ENCODE peak calls at places on chromosomes 1 and 21, in four cellular contexts. K is upper lobe of right lung, A is body of pancreas, D is AG04450. B is an unnamed sample.

GRCh38 chr1:211703812-211704566 is 28.6 kb upstream of the NEK2 start:
- DNase-seq in D (no peak), A (peak), K (no peak), B (no peak)

GRCh38 chr21:34615487-34615814 is 538 bp upstream of the RCAN1 start:
- DNase-seq in K (no peak), D (no peak), A (no peak), B (no peak)

GRCh38 chr1:94329986-94330385 is 88.2 kb upstream of the ABCD3 start:
- DNase-seq in D (no peak), K (no peak), A (no peak), B (no peak)

GRCh38 chr1:88731475-88731874 is 47.4 kb downstream of the PKN2 start:
- DNase-seq in D (peak), A (peak), K (no peak), B (peak)

GRCh38 chr1:197774691-197775281 is 494 bp downstream of the DENND1B start:
- DNase-seq in D (no peak), K (peak), A (peak), B (no peak)

GRCh38 chr1:14142397-14143095 is 442.6 kb downstream of the PRDM2 start:
- DNase-seq in K (no peak), D (no peak), A (no peak), B (no peak)

GRCh38 chr1:55049914-55050278 is 10.5 kb downstream of the PCSK9 start:
- DNase-seq in A (no peak), D (no peak), K (no peak), B (no peak)

GRCh38 chr1:182262425-182262824 is 129.2 kb downstream of the GLUL start:
- DNase-seq in D (no peak), A (no peak), K (no peak), B (no peak)

GRCh38 chr1:98104285-98104684 is 183.5 kb upstream of the DPYD start:
- DNase-seq in D (peak), A (no peak), K (no peak), B (peak)

GRCh38 chr21:16492356-16492755 is 762.6 kb downstream of the USP25 start:
- DNase-seq in A (no peak), K (no peak), D (no peak), B (no peak)
- H3K4me3 ChIP-seq in A (no peak), K (no peak), D (no peak), B (no peak)

GRCh38 chr1:35932941-35933340 is 2.0 kb downstream of the AGO3 start:
- DNase-seq in D (no peak), K (no peak), A (no peak), B (no peak)

GRCh38 chr1:35932158-35932636 is 1.3 kb downstream of the AGO3 start:
- DNase-seq in K (no peak), D (no peak), A (no peak), B (no peak)

GRCh38 chr1:35929730-35930592 is 944 bp upstream of the AGO3 start:
- DNase-seq in A (peak), K (peak), D (no peak), B (no peak)

GRCh38 chr1:35931424-35932157 is 686 bp downstream of the AGO3 start:
- DNase-seq in K (peak), A (peak), D (no peak), B (no peak)

GRCh38 chr1:35930593-35931423 is at the start of gene AGO3:
- DNase-seq in K (peak), D (peak), A (peak), B (no peak)
- TF ChIP-seq CTCF in K (no peak), D (no peak), A (no peak), B (no peak)

DNA sequence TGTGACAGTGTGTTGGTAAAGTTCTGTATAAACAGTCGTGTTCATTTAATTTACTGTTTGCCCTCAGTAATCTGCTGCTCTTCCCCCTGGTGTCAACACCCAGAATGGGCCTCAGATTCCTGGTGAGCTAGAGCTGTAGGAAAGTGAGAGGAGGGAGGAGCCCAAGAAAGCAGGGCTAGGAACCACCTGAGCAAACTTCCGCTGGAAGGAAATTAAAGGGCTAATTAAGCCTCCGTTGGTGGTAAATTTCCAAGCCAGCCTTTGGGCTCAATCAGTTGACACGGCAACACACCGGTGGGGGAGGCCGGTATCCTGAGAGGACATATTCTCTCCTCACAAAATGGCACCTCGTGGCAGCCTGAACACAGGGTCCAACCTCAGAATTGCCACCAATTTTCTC is 32.9 kb downstream of the RAB3B start:
- DNase-seq in K (no peak), A (no peak), D (no peak), B (no peak)
- H3K4me3 ChIP-seq in K (no peak), A (no peak), D (no peak), B (no peak)

DNA sequence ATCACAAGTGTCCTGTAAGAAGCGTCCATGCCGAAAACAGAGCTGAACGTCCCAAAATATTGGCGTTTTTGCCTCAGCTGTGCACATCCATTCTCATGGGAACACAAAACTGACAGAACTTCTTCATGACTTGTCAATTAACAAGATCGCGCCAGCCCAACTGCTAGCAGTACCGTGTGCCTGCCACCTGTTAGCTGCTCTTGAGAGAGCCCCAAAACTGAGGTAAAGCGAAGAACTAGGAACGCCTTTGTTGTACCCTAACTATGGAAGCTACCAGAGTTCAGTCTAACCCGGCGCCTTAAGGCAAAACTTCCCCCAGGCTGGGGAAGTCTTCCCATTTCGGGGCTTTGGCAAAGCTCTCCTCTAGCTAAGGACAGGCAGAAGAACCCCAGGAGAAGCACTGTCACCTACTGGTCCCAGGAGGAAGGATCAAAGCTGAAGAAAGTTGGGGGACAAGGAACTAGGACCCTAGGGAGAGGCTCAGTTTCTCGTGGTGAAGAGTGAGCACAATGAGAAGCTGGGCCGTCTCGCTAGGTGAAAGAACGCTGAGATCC is 719 bp downstream of the EYA3 start:
- DNase-seq in A (no peak), D (no peak), K (no peak), B (no peak)
- TF ChIP-seq CTCF in A (no peak), D (no peak), K (no peak), B (peak)

GRCh38 chr1:212862111-212862690 is 4.1 kb downstream of the FLVCR1 start:
- DNase-seq in A (no peak), K (no peak), D (no peak), B (no peak)

GRCh38 chr1:212864201-212864600 is 6.1 kb downstream of the FLVCR1 start:
- DNase-seq in D (no peak), K (no peak), A (no peak), B (no peak)

GRCh38 chr1:212858055-212858460 is at the start of gene FLVCR1:
- DNase-seq in A (peak), K (peak), D (peak), B (peak)

GRCh38 chr1:212858461-212859265 is 588 bp downstream of the FLVCR1 start:
- DNase-seq in A (peak), K (peak), D (no peak), B (no peak)

GRCh38 chr1:212860713-212861581 is 2.9 kb downstream of the FLVCR1 start:
- DNase-seq in A (no peak), D (no peak), K (no peak), B (no peak)
- H3K4me3 ChIP-seq in A (no peak), D (no peak), K (no peak), B (no peak)

GRCh38 chr1:7608628-7609295 is 162.3 kb upstream of the VAMP3 start:
- DNase-seq in K (peak), D (no peak), A (no peak), B (no peak)

GRCh38 chr1:7611421-7612010 is 159.6 kb upstream of the VAMP3 start:
- DNase-seq in D (no peak), K (no peak), A (no peak), B (no peak)

GRCh38 chr1:7609311-7609994 is 161.6 kb upstream of the VAMP3 start:
- DNase-seq in K (no peak), A (no peak), D (no peak), B (no peak)

GRCh38 chr1:7610936-7611335 is 160.2 kb upstream of the VAMP3 start:
- DNase-seq in K (no peak), D (no peak), A (no peak), B (no peak)

GRCh38 chr1:7610106-7610731 is 160.9 kb upstream of the VAMP3 start:
- DNase-seq in D (no peak), K (no peak), A (no peak), B (no peak)
- TF ChIP-seq CTCF in D (no peak), K (no peak), A (no peak), B (no peak)

GRCh38 chr1:114167226-114167625 is 13.6 kb upstream of the SYT6 start:
- DNase-seq in K (no peak), D (no peak), A (no peak), B (no peak)
- H3K4me3 ChIP-seq in K (no peak), D (no peak), A (no peak), B (no peak)

GRCh38 chr21:20877976-20878375 is 120.2 kb upstream of the NCAM2 start:
- DNase-seq in K (no peak), A (no peak), D (no peak), B (no peak)

DNA sequence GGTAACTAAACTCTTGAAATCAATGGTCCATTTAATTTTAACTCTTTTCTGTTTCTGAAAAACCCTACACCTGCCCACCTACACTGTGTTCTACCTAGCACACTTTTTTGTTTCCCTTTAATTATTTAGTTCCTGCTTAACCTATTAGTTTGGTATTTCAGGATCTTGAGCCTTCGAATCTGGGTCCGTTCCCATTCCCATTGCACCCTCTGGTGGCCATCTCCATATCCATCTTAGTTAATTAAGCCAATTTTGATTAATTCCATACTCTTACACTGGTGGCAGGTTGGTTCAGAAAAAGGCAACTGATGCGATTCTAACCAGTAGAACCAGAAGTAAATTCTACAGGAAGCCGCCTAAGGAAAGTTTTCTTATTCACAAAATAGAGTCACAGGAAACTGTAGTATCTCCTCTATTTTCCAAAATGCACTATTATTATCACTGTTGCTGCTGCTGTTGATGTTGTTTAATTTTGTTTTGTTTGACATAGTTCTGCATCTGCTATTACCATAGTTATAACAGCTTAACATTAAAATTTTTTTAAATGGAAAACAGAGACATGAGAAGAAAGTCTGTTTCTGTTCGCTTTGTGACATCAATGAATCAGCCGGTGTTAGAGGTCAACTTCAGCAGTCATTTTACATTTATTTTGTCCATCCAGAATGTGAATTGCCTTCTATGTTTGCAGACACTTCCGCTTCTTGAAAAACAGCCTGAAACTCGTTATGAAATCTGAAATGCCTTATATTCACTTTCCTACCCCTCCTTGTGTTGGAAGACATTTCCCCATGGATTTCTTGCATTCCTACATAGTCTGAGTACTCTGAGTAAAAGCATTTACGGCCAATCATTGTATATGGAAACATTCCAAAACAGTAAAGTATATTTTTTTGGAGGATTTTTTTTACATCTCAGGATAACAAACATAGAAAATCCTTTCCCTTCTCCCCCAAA is 115.5 kb upstream of the NCAM2 start:
- DNase-seq in K (no peak), A (peak), D (no peak), B (no peak)
- TF ChIP-seq CTCF in K (peak), A (peak), D (no peak), B (peak)

DNA sequence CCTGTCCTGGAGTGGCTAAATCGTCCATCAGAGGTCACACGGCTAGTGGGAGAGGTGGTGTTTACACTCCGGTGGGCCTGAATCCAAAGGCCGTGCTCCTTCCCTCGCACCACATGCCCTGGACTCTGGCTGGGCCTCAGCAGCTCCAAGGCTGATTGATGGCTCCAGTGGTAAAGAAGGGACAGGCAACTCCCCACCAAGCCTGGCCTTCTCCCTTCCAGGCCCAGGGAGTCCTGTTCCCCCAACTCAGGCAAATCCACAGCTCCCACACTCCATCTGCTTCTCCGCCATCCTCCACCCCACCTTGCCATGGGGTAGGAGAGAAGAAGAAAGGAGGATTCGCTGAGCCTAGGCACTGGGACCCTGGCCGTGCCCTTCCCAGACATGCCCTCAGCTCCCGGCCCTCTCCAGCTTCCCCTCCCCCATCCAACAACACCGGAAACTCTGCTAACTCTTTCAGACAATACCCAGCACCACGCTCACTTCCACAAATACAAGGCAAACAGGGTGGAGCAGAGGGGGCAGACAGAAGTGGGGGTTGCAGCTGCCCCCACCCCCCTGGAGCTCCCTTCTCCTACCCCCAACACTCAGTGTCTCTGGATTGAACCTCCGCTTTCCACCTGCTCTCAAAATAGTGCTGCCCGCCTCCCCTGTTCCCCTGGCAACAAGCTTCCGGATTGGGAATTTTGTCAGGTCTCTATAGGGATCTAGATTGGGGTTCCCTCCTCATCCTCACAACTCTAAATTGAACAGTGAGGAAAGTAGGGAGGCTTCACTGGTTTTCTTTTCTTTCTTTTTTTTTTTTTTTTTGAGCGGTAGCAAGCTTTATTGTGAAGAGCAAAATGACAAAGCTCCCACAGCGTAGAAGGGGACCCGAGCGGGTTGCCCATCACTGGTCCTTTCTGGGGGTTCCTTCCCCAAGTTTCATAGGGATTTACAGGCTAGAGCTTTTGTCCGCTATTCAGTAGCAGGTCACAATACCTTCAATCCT is 10.6 kb downstream of the ARHGEF2 start:
- DNase-seq in A (no peak), K (no peak), D (no peak), B (no peak)
- H3K4me3 ChIP-seq in A (no peak), K (no peak), D (no peak), B (no peak)

DNA sequence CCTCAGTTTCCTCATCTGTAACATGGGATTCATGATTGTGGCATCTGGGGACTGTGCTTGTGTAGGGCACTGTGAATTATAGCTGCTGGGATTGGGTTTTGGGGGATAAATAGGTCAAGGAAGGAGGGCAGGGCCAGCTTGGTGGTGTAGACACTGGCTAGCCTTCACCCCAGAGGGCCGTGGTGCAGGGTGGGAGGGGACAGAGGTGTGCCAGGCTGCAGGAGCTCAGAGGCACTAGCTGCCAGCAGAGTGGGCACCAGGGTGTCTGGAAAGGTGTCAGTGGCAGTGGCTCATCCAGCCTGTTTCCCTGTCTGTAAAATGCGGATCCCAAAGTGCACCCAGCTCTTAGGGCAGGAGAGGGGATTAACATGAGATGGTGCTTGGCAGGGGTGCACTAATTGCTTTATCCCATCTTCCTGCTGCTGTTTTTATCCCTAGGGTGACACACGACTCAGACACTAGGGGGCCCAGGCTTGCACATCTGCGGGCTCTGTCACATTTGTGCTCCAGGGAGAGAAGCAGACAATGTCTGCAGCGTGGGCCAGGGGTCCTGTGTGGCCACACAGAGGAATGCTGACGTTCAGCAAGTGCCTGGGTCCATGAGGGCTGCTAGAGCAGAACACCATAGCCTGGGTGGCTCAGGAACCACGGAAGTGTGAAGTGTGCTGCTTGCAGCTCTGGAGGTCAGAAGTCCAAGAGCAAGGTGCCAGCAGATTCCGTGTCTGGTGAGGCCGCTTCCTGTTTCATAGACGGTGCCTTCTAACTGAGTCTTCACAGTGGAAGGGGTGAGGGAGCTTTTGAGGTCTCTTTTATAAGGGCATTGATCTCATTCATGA is 19.3 kb downstream of the OBSCN start:
- DNase-seq in D (no peak), A (no peak), K (no peak), B (no peak)
- TF ChIP-seq CTCF in D (peak), A (no peak), K (peak), B (peak)

B was measured in BJ.